ENCODE peak calls at places on chromosomes 3 and 15, in ten cellular contexts. A is GM19239, N is Caco-2, B is B cell, K is OCI-LY7, Z is A673, W is cardiac muscle cell, I is NCI-H2029, E is AG04449, X is NCI-H1092. J is an unnamed sample.

GRCh38 chr3:179421500-179421899 is 29.8 kb downstream of the GNB4 start:
- DNase-seq in A (no peak), N (no peak), B (no peak), K (peak; percentile 21), Z (peak; percentile 35), W (peak; percentile 65), I (no peak), E (no peak), X (no peak), J (no peak)

GRCh38 chr3:131072099-131072559 is 45.5 kb downstream of the NEK11 start:
- DNase-seq in A (no peak), N (no peak), B (no peak), K (no peak), Z (peak; percentile 39), W (no peak), I (no peak), E (no peak), X (no peak), J (no peak)

GRCh38 chr3:10702961-10703740 is 112.9 kb upstream of the SLC6A11 start:
- DNase-seq in A (no peak), N (no peak), B (no peak), K (peak; percentile 9), Z (peak; percentile 44), W (peak; percentile 74), I (no peak), E (no peak), X (no peak), J (no peak)

GRCh38 chr3:51221959-51222358 is 163.1 kb upstream of the MANF start:
- DNase-seq in A (no peak), N (no peak), B (no peak), K (no peak), Z (no peak), W (no peak), I (no peak), E (no peak), X (no peak), J (no peak)

GRCh38 chr3:128584412-128585020 is 66.1 kb downstream of the RPN1 start:
- DNase-seq in A (no peak), N (peak; percentile 50), B (no peak), K (peak; percentile 38), Z (peak; percentile 91), W (peak; percentile 71), I (peak; percentile 77), E (peak; percentile 23), X (peak; percentile 72), J (peak; percentile 53)

GRCh38 chr3:33717616-33717865 is 513 bp downstream of the CLASP2 start:
- DNase-seq in A (no peak), N (peak; percentile 81), B (no peak), K (no peak), Z (peak; percentile 70), W (peak; percentile 77), I (peak; percentile 79), E (no peak), X (no peak), J (no peak)

GRCh38 chr3:99551520-99551919 is 86.9 kb upstream of the COL8A1 start:
- DNase-seq in A (no peak), N (no peak), B (no peak), K (no peak), Z (no peak), W (no peak), I (no peak), E (no peak), X (no peak), J (no peak)

GRCh38 chr3:58521917-58522680 is 14.9 kb downstream of the ACOX2 start:
- DNase-seq in A (no peak), N (no peak), B (no peak), K (no peak), Z (no peak), W (peak; percentile 12), I (no peak), E (no peak), X (no peak), J (no peak)

GRCh38 chr3:48634661-48635221 is 520 bp downstream of the SLC26A6 start:
- DNase-seq in A (peak; percentile 82), N (peak; percentile 66), B (peak; percentile 75), K (peak; percentile 67), Z (peak; percentile 37), W (peak; percentile 56), I (no peak), E (no peak), X (peak; percentile 5), J (peak; percentile 77)

GRCh38 chr3:52041118-52041847 is 15.1 kb downstream of the DUSP7 start:
- DNase-seq in A (no peak), N (no peak), B (no peak), K (no peak), Z (no peak), W (no peak), I (no peak), E (no peak), X (no peak), J (no peak)

GRCh38 chr15:43361313-43361903 is 9.4 kb downstream of the ZSCAN29 start:
- DNase-seq in A (no peak), N (no peak), B (no peak), K (no peak), Z (no peak), W (no peak), I (no peak), E (no peak), X (no peak), J (no peak)

GRCh38 chr3:13217736-13218540 is 144.7 kb upstream of the IQSEC1 start:
- DNase-seq in A (no peak), N (no peak), B (no peak), K (no peak), Z (no peak), W (no peak), I (no peak), E (no peak), X (no peak), J (no peak)

GRCh38 chr3:66107855-66108254 is 69.1 kb upstream of the MAGI1 start:
- DNase-seq in A (no peak), N (no peak), B (no peak), K (no peak), Z (peak; percentile 69), W (no peak), I (no peak), E (peak; percentile 60), X (no peak), J (no peak)

GRCh38 chr3:127799476-127800222 is 22.7 kb downstream of the MGLL start:
- DNase-seq in A (no peak), N (no peak), B (no peak), K (no peak), Z (no peak), W (no peak), I (no peak), E (peak; percentile 72), X (no peak), J (no peak)

GRCh38 chr15:78537266-78537665 is 3.0 kb upstream of the PSMA4 start:
- DNase-seq in A (no peak), N (no peak), B (no peak), K (no peak), Z (no peak), W (peak; percentile 11), I (no peak), E (no peak), X (no peak), J (no peak)

GRCh38 chr15:36579792-36580431 is 486 bp downstream of the CDIN1 start:
- DNase-seq in A (peak; percentile 4), N (no peak), B (peak; percentile 24), K (peak; percentile 42), Z (no peak), W (no peak), I (no peak), E (no peak), X (no peak), J (peak; percentile 45)

GRCh38 chr3:108562565-108562964 is 26.7 kb downstream of the CIP2A start:
- DNase-seq in A (no peak), N (no peak), B (no peak), K (no peak), Z (no peak), W (no peak), I (no peak), E (no peak), X (no peak), J (no peak)

GRCh38 chr15:38994310-38994709 is 429.7 kb upstream of the RASGRP1 start:
- DNase-seq in A (no peak), N (no peak), B (no peak), K (no peak), Z (no peak), W (no peak), I (no peak), E (no peak), X (no peak), J (no peak)

GRCh38 chr3:168024537-168024941 is 71.2 kb downstream of the GOLIM4 start:
- DNase-seq in A (no peak), N (no peak), B (no peak), K (no peak), Z (peak; percentile 61), W (no peak), I (peak; percentile 92), E (peak; percentile 55), X (peak; percentile 71), J (no peak)

GRCh38 chr3:190119734-190120133 is 963 bp downstream of the P3H2 start:
- DNase-seq in A (no peak), N (no peak), B (no peak), K (no peak), Z (no peak), W (no peak), I (no peak), E (no peak), X (no peak), J (no peak)

GRCh38 chr15:27873825-27874224 is 225.3 kb downstream of the OCA2 start:
- DNase-seq in A (no peak), N (no peak), B (no peak), K (no peak), Z (no peak), W (no peak), I (no peak), E (no peak), X (no peak), J (no peak)

GRCh38 chr3:76051145-76051544 is 265.8 kb upstream of the ZNF717 start:
- DNase-seq in A (no peak), N (no peak), B (no peak), K (no peak), Z (no peak), W (no peak), I (no peak), E (no peak), X (no peak), J (no peak)

GRCh38 chr3:194132465-194133358 is 3.2 kb upstream of the HES1 start:
- DNase-seq in A (no peak), N (peak; percentile 58), B (no peak), K (no peak), Z (no peak), W (no peak), I (no peak), E (no peak), X (no peak), J (no peak)

GRCh38 chr3:9843715-9844438 is at the start of gene RPUSD3:
- DNase-seq in A (peak; percentile 96), N (peak; percentile 96), B (peak; percentile 99), K (peak; percentile 95), Z (peak; percentile 96), W (peak; percentile 96), I (peak; percentile 92), E (peak; percentile 55), X (peak; percentile 85), J (peak; percentile 100)

GRCh38 chr3:12294885-12295580 is 6.2 kb downstream of the PPARG start:
- DNase-seq in A (no peak), N (no peak), B (no peak), K (no peak), Z (no peak), W (no peak), I (no peak), E (peak; percentile 56), X (no peak), J (no peak)

GRCh38 chr15:41772720-41773331 is 1.5 kb upstream of the MAPKBP1 start:
- DNase-seq in A (peak; percentile 45), N (peak; percentile 55), B (peak; percentile 64), K (peak; percentile 82), Z (peak; percentile 87), W (peak; percentile 85), I (peak; percentile 16), E (peak; percentile 38), X (peak; percentile 2), J (peak; percentile 68)

GRCh38 chr3:20186600-20187004 is 596 bp upstream of the SGO1 start:
- DNase-seq in A (no peak), N (no peak), B (no peak), K (no peak), Z (no peak), W (no peak), I (no peak), E (no peak), X (no peak), J (no peak)

GRCh38 chr15:67937153-67937761 is 97.4 kb upstream of the RNU6-1 start:
- DNase-seq in A (no peak), N (peak; percentile 59), B (no peak), K (peak; percentile 14), Z (no peak), W (no peak), I (no peak), E (no peak), X (no peak), J (no peak)